ENCODE peak calls at places on chromosomes 12 and 14, in five cellular contexts. K is HL-60, E is SK-N-SH, W is H1, D is HepG2. L is an unnamed sample.
A peak's percentile ranks its signal among the peaks of the same experiment; 100 is the strongest.

GRCh38 chr14:89365071-89365801 is 51.8 kb downstream of the FOXN3 start:
- DNase-seq in K (peak; percentile 85), W (no peak), E (no peak), D (no peak), L (no peak)

GRCh38 chr12:20525064-20525610 is 156.8 kb downstream of the PDE3A start:
- DNase-seq in D (no peak), K (no peak), E (no peak), W (no peak), L (no peak)

GRCh38 chr12:82835217-82835616 is 148.5 kb downstream of the TMTC2 start:
- DNase-seq in K (no peak), D (no peak), W (no peak), E (no peak), L (no peak)

GRCh38 chr14:101230161-101230850 is 326.8 kb upstream of the RTL1 start:
- DNase-seq in W (no peak), K (no peak), E (peak; percentile 89), D (no peak), L (no peak)

GRCh38 chr14:91873476-91874265 is 6.3 kb upstream of the TC2N start:
- DNase-seq in W (no peak), E (no peak), K (no peak), D (no peak), L (no peak)

GRCh38 chr12:114355389-114356088 is 50.4 kb downstream of the TBX5 start:
- DNase-seq in W (no peak), E (peak; percentile 19), D (peak; percentile 23), K (no peak), L (no peak)

GRCh38 chr14:89477391-89477790 is 60.4 kb upstream of the FOXN3 start:
- DNase-seq in E (no peak), W (no peak), K (no peak), D (no peak), L (no peak)

GRCh38 chr12:87670448-87670847 is 358.8 kb downstream of the C12orf50 start:
- DNase-seq in D (no peak), K (no peak), W (no peak), E (no peak), L (no peak)

GRCh38 chr14:61607570-61608244 is 87.6 kb upstream of the HIF1A start:
- DNase-seq in D (peak; percentile 15), K (no peak), W (no peak), E (peak; percentile 66), L (no peak)

GRCh38 chr12:70637286-70637685 is at the start of gene PTPRB:
- DNase-seq in E (no peak), K (no peak), W (no peak), D (no peak), L (no peak)

GRCh38 chr12:102564026-102564425 is 83.7 kb upstream of the IGF1 start:
- DNase-seq in D (no peak), K (no peak), W (no peak), E (no peak), L (no peak)

GRCh38 chr14:35682802-35683201 is 126.3 kb downstream of the RALGAPA1 start:
- DNase-seq in K (no peak), D (no peak), E (no peak), W (no peak), L (no peak)

GRCh38 chr14:99952039-99952438 is 113.2 kb upstream of the EVL start:
- DNase-seq in W (no peak), K (no peak), E (no peak), D (no peak), L (no peak)

GRCh38 chr14:99951085-99951484 is 114.1 kb upstream of the EVL start:
- DNase-seq in E (no peak), D (no peak), W (no peak), K (no peak), L (no peak)

GRCh38 chr14:99952453-99952852 is 112.8 kb upstream of the EVL start:
- DNase-seq in K (no peak), E (no peak), W (no peak), D (no peak), L (no peak)

GRCh38 chr14:99958380-99958779 is 106.8 kb upstream of the EVL start:
- DNase-seq in K (no peak), E (no peak), W (no peak), D (no peak), L (no peak)

DNA sequence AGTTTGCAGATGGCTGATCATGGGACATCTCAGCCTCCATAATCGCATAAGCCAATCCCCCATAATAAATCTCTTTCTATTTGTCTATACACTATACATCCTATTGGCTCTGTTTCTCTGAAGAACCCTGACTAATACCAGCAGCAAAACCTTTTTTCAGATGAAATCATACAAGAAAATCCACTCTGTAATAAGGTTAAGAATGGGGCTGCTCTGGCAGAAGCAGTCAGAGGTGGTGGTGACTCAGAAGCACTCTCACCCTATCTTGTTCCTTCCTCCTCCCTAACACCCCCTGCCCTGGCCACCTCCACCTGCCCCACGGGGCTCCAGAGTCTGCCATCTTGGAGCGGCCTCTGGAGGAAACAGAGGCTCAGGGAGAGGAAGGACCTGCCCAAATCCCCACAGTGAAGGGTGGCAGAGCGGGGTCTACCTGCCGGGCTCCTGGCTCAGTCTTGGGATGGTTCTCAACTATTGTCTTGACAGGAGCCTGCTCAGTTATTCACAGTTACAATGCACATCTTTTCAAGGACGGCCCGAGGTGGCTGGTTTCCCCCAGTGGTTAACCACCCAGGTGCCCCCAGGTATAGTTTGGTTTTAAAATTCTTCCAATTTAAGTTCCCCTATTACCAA is 109.3 kb upstream of the EVL start:
- DNase-seq in E (no peak), K (no peak), W (no peak), D (no peak), L (no peak)
- TF ChIP-seq GABPA in E (no peak), K (no peak), W (no peak), D (no peak), L (no peak)

GRCh38 chr14:80608563-80608962 is 333.0 kb downstream of the CEP128 start:
- DNase-seq in W (no peak), K (no peak), E (no peak), D (no peak), L (no peak)

GRCh38 chr14:80602931-80603330 is 338.6 kb downstream of the CEP128 start:
- DNase-seq in W (no peak), K (no peak), D (no peak), E (peak; percentile 11), L (no peak)

GRCh38 chr14:80607430-80608200 is 333.9 kb downstream of the CEP128 start:
- DNase-seq in W (no peak), D (no peak), E (no peak), K (no peak), L (no peak)

GRCh38 chr14:80606347-80606772 is 335.2 kb downstream of the CEP128 start:
- DNase-seq in E (peak; percentile 25), D (no peak), W (no peak), K (no peak), L (no peak)

GRCh38 chr14:80605536-80605935 is 336.0 kb downstream of the CEP128 start:
- DNase-seq in D (no peak), K (no peak), W (no peak), E (no peak), L (no peak)
- TF ChIP-seq GABPA in D (no peak), K (no peak), W (no peak), E (no peak), L (no peak)

DNA sequence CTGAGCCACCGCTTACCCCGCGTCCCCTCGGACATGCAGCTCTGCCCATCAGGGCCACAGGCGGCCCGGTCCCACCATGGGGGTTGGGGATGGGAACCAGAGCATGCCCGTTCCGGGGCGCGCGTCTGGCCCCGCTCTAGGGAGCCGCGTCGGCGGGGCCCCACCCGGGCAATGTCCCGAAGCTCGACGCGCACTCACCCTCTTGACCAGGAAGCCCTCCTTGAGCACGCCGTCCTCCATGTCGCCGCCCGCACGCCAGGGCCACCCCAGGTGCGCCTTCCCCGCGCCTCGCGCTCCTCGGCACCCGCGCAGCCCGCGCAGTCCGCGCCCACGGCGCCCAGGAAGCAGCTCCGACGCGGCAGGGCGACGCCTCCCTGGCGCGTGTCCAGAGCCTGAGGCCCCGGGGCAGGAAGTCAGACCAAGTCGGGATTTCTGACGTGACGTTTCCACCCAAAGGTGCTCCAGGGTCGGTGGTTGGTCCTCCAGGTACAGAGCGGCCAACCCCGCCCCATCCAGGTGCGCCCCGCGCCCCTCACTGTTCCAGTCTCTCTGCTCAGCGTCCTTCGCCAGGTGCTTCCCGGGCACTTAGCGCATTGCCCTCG is at the start of gene PLEK2:
- DNase-seq in W (no peak), D (no peak), E (peak; percentile 60), K (no peak), L (no peak)
- TF ChIP-seq GABPA in W (no peak), D (no peak), E (no peak), K (no peak), L (no peak)

GRCh38 chr12:43766291-43766690 is 7.5 kb downstream of the IRAK4 start:
- DNase-seq in W (no peak), E (no peak), D (no peak), K (no peak), L (no peak)
- TF ChIP-seq GABPA in W (no peak), E (no peak), D (no peak), K (no peak), L (no peak)

DNA sequence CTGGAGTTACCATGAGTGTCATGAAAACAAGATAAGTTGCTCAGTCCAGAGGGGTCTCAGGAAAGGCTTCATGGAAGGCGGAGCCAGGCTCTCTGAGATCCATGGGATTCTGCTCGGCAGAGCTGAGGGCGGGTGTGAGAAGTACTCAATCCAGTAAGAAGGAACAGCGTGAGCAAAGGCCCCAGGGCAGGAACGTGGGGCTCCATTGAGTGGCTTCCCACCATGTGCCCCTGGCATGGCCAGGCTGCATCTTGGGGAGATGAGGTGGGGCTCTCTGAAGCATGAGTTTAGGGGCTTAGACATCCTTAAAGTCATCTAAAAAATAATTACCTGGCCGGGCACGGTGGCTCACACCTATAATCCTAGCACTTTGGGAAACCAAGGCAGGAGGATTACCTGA is 58.0 kb downstream of the ARL6IP4 start:
- DNase-seq in K (no peak), D (no peak), W (no peak), E (no peak), L (no peak)
- TF ChIP-seq GABPA in K (no peak), D (no peak), W (no peak), E (no peak), L (no peak)